ENCODE peak calls at places on chromosomes 13 and 19, in ten cellular contexts. D, P, N, U, C, M, Q, S, B and Y are unnamed samples.

GRCh38 chr19:15161028-15161984 is 39.5 kb downstream of the NOTCH3 start:
- DNase-seq in D (no peak), P (peak; percentile 61), N (no peak), U (no peak), C (no peak), M (peak; percentile 63), Q (no peak), S (no peak), B (peak; percentile 35), Y (no peak)

GRCh38 chr19:2524840-2525723 is 49.2 kb downstream of the GADD45B start:
- DNase-seq in D (no peak), P (no peak), N (peak; percentile 61), U (no peak), C (peak; percentile 40), M (peak; percentile 62), Q (no peak), S (no peak), B (peak; percentile 48), Y (no peak)

GRCh38 chr19:47275866-47276461 is 1.3 kb downstream of the INAFM1 start:
- DNase-seq in D (peak; percentile 84), P (no peak), N (no peak), U (peak; percentile 51), C (peak; percentile 65), M (peak; percentile 69), Q (no peak), S (no peak), B (peak; percentile 66), Y (no peak)

GRCh38 chr19:5103061-5103701 is 134.3 kb downstream of the KDM4B start:
- DNase-seq in D (peak; percentile 41), P (no peak), N (no peak), U (no peak), C (peak; percentile 54), M (peak; percentile 96), Q (no peak), S (no peak), B (peak; percentile 47), Y (no peak)

GRCh38 chr13:99702687-99703319 is 201.5 kb downstream of the TM9SF2 start:
- DNase-seq in D (no peak), P (no peak), N (no peak), U (no peak), C (no peak), M (no peak), Q (no peak), S (peak; percentile 29), B (no peak), Y (no peak)

GRCh38 chr19:16465239-16465638 is 6.5 kb downstream of the EPS15L1 start:
- DNase-seq in D (no peak), P (no peak), N (no peak), U (no peak), C (no peak), M (no peak), Q (no peak), S (no peak), B (no peak), Y (no peak)

GRCh38 chr13:49620170-49620621 is 8.1 kb upstream of the ARL11 start:
- DNase-seq in D (no peak), P (peak; percentile 74), N (no peak), U (no peak), C (no peak), M (no peak), Q (no peak), S (no peak), B (peak; percentile 52), Y (no peak)

GRCh38 chr19:16756649-16757048 is 37.0 kb downstream of the NWD1 start:
- DNase-seq in D (no peak), P (no peak), N (no peak), U (no peak), C (no peak), M (no peak), Q (no peak), S (no peak), B (no peak), Y (no peak)

GRCh38 chr13:104773775-104774174 is 1707.6 kb upstream of the SLC10A2 start:
- DNase-seq in D (no peak), P (peak; percentile 20), N (no peak), U (no peak), C (peak; percentile 70), M (no peak), Q (peak; percentile 2), S (peak; percentile 81), B (no peak), Y (no peak)

GRCh38 chr19:35995655-35995993 is 636 bp downstream of the SDHAF1 start:
- DNase-seq in D (peak; percentile 65), P (peak; percentile 59), N (no peak), U (peak; percentile 62), C (peak; percentile 58), M (peak; percentile 89), Q (no peak), S (peak; percentile 80), B (peak; percentile 58), Y (no peak)

GRCh38 chr13:74710006-74710405 is 575.8 kb upstream of the KLF12 start:
- DNase-seq in D (no peak), P (no peak), N (no peak), U (no peak), C (peak; percentile 72), M (no peak), Q (no peak), S (no peak), B (no peak), Y (no peak)

GRCh38 chr19:53960187-53960586 is 2.5 kb upstream of the CACNG8 start:
- DNase-seq in D (no peak), P (no peak), N (no peak), U (no peak), C (no peak), M (no peak), Q (no peak), S (peak; percentile 62), B (no peak), Y (no peak)

GRCh38 chr13:33616130-33616529 is 201.8 kb upstream of the RFC3 start:
- DNase-seq in D (no peak), P (no peak), N (no peak), U (no peak), C (no peak), M (no peak), Q (no peak), S (no peak), B (no peak), Y (no peak)

GRCh38 chr13:33615436-33615835 is 202.5 kb upstream of the RFC3 start:
- DNase-seq in D (no peak), P (no peak), N (no peak), U (no peak), C (no peak), M (no peak), Q (no peak), S (no peak), B (no peak), Y (no peak)

GRCh38 chr13:33610471-33611015 is 207.4 kb upstream of the RFC3 start:
- DNase-seq in D (no peak), P (no peak), N (no peak), U (peak; percentile 52), C (peak; percentile 35), M (peak; percentile 40), Q (peak; percentile 62), S (peak; percentile 58), B (peak; percentile 39), Y (peak; percentile 41)

GRCh38 chr13:33611016-33611805 is 206.7 kb upstream of the RFC3 start:
- DNase-seq in D (peak; percentile 48), P (no peak), N (peak; percentile 13), U (no peak), C (peak; percentile 95), M (no peak), Q (no peak), S (peak; percentile 81), B (peak; percentile 54), Y (no peak)

DNA sequence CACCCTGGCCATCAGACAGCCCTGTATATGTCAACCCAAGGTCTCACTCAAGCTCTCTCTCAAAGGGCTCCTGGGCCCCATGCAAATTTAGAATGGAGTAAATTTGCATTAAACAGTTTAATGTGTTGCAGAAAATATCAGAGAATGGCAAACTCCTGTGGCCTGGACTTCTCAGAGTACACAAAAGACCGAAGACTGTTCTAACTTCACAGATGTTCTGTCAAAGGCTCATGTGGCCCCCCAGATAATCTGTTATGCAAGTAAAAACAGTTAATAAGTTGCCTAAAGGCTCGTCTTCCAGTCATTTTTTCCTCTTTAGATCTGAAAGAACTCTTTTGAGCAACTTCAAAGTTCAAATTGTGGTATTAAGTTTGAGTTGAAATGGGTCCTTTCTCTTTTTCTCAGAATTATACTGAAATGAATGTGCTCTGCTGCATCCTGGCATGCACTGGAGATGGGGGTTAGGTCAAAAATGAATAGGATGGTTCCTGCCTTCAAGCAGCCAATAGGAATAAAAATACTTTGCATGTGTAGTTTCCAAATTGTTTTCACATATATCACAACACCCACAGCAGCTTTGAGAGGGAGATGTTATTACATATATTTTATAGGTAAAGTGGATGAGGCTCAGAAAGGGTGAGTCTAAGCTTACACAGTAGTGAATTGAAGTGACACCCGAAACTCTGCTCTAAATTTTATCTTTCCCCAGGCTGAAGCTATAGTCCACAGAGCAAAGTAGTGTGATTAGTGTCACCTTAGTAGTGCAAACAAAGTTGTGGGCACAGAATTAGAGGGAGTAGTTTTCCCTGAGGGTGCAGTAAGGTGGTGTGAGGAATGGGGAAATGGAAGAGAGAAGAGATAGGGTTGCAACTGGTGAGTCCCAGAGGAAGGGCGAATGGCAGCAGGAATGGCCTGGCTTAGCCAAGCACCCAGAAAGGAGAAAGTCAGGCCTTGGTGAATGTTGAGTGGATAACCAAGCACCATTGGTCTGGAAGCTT is 205.0 kb upstream of the RFC3 start:
- DNase-seq in D (no peak), P (no peak), N (no peak), U (no peak), C (no peak), M (no peak), Q (no peak), S (no peak), B (no peak), Y (peak; percentile 74)
- H3K4me1 ChIP-seq in D (no peaks in the 10 kb centered on the region), P (no peaks in the 10 kb centered on the region), N (peaks cover 14% of the 10 kb centered on the region), U (peaks cover 22% of the 10 kb centered on the region), C (peaks cover 4% of the 10 kb centered on the region), M (peaks cover 4% of the 10 kb centered on the region), Q (peaks cover 33% of the 10 kb centered on the region), S (peaks cover 47% of the 10 kb centered on the region), B (peaks cover 6% of the 10 kb centered on the region), Y (peaks cover 27% of the 10 kb centered on the region)

GRCh38 chr19:45142016-45142727 is 18.6 kb downstream of the NKPD1 start:
- DNase-seq in D (no peak), P (no peak), N (no peak), U (no peak), C (no peak), M (peak; percentile 66), Q (no peak), S (no peak), B (no peak), Y (no peak)
- H3K4me3 ChIP-seq in D (no peak overlapping the region), P (no peak overlapping the region), N (no peak overlapping the region), U (no peak overlapping the region), C (no peak overlapping the region), M (no peak overlapping the region), Q (no peak overlapping the region), S (no peak overlapping the region), B (no peak overlapping the region), Y (no peak overlapping the region)

GRCh38 chr19:50315773-50316448 is 13.3 kb downstream of the KCNC3 start:
- DNase-seq in D (no peak), P (no peak), N (no peak), U (no peak), C (no peak), M (peak; percentile 21), Q (no peak), S (peak; percentile 83), B (no peak), Y (no peak)
- H3K27ac ChIP-seq in D (no peak overlapping the region), P (no peak overlapping the region), N (no peak overlapping the region), U (no peak overlapping the region), C (peak overlapping the region; percentile 80), M (no peak overlapping the region), Q (no peak overlapping the region), S (no peak overlapping the region), B (no peak overlapping the region), Y (no peak overlapping the region)

DNA sequence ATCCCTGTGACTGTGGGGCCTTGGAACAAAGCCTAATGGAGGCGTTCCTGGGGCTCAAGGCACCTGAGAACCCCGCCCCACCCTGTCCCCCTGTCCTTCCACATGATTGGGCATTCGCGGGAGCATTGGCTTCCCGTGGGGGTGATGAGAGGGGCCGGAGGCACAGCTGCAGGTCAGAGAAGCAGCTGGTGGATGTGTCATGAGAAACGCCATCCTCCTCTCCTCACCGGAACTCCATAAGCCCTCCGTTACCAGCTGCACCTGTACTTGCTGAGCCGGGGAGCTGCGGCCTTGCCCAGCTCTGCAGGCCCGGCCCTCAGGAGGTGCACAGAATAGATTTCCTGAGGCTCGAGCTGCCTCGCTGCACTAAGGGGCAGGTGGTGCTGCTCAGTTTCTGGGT is 42.0 kb downstream of the CAPN12 start:
- DNase-seq in D (no peak), P (no peak), N (no peak), U (no peak), C (no peak), M (no peak), Q (no peak), S (no peak), B (no peak), Y (no peak)
- H3K4me1 ChIP-seq in D (peaks cover 33% of the 10 kb centered on the region), P (no peaks in the 10 kb centered on the region), N (peaks cover 43% of the 10 kb centered on the region), U (peaks cover 73% of the 10 kb centered on the region), C (peaks cover 4% of the 10 kb centered on the region), M (peaks cover 8% of the 10 kb centered on the region), Q (peaks cover 18% of the 10 kb centered on the region), S (peaks cover 16% of the 10 kb centered on the region), B (peaks cover 16% of the 10 kb centered on the region), Y (peaks cover 20% of the 10 kb centered on the region)